ENCODE peak calls at places on chromosomes 3 and 15, in four cellular contexts. Q is WTC11, S is natural killer cell, F is HepG2. T is an unnamed sample.

GRCh38 chr3:184259878-184260570 is 1.3 kb downstream of the CAMK2N2 start:
- DNase-seq in S (peak), F (no peak), Q (peak), T (no peak)

GRCh38 chr15:88716543-88717341 is 77.9 kb downstream of the ISG20 start:
- DNase-seq in S (no peak), Q (no peak), F (peak), T (no peak)

GRCh38 chr3:177835917-177836316 is 638.6 kb upstream of the TBL1XR1 start:
- DNase-seq in F (no peak), Q (no peak), S (no peak), T (no peak)

GRCh38 chr3:124263168-124263567 is 271.2 kb upstream of the ROPN1 start:
- DNase-seq in F (no peak), Q (no peak), S (no peak), T (no peak)

GRCh38 chr15:45138814-45139765 is 9.3 kb downstream of the DUOX1 start:
- DNase-seq in Q (no peak), F (no peak), S (no peak), T (no peak)

GRCh38 chr3:51621091-51621892 is 49.8 kb upstream of the TEX264 start:
- DNase-seq in Q (no peak), S (no peak), F (peak), T (no peak)

GRCh38 chr3:73604491-73604890 is 20.2 kb downstream of the PDZRN3 start:
- DNase-seq in F (no peak), S (no peak), Q (no peak), T (no peak)

GRCh38 chr3:105594219-105594618 is 227.5 kb downstream of the ALCAM start:
- DNase-seq in S (no peak), Q (no peak), F (no peak), T (no peak)

GRCh38 chr3:46719735-46720271 is 2.1 kb upstream of the PRSS50 start:
- DNase-seq in Q (no peak), F (no peak), S (no peak), T (peak)

GRCh38 chr3:134847349-134847748 is 52.3 kb downstream of the EPHB1 start:
- DNase-seq in Q (no peak), S (no peak), F (no peak), T (no peak)

GRCh38 chr3:166283856-166284255 is 446.6 kb upstream of the BCHE start:
- DNase-seq in S (no peak), Q (no peak), F (no peak), T (no peak)

GRCh38 chr3:67526246-67526645 is 128.2 kb downstream of the SUCLG2 start:
- DNase-seq in Q (no peak), F (no peak), S (no peak), T (no peak)

GRCh38 chr3:29697989-29698388 is 417.1 kb downstream of the RBMS3 start:
- DNase-seq in Q (no peak), S (no peak), F (no peak), T (no peak)

GRCh38 chr3:72086712-72087093 is 301.8 kb upstream of the PROK2 start:
- DNase-seq in F (no peak), Q (no peak), S (no peak), T (no peak)

GRCh38 chr3:152658977-152659376 is 176.0 kb upstream of the P2RY1 start:
- DNase-seq in S (no peak), F (no peak), Q (peak), T (no peak)

GRCh38 chr15:22265056-22265945 is 185.0 kb downstream of the OR4M2 start:
- DNase-seq in Q (no peak), S (peak), F (no peak), T (peak)

GRCh38 chr3:25903371-25903770 is 113.5 kb downstream of the OXSM start:
- DNase-seq in F (no peak), Q (no peak), S (no peak), T (no peak)

GRCh38 chr3:43689766-43690399 is 855 bp upstream of the ABHD5 start:
- DNase-seq in S (no peak), Q (no peak), F (no peak), T (peak)

GRCh38 chr3:63964287-63965073 is 52.3 kb upstream of the SCAANT1 start:
- DNase-seq in Q (no peak), S (no peak), F (no peak), T (no peak)

GRCh38 chr15:25960273-25960672 is 97.1 kb upstream of the ATP10A start:
- DNase-seq in S (no peak), F (no peak), Q (no peak), T (no peak)

GRCh38 chr3:9500108-9501050 is 53.2 kb downstream of the LHFPL4 start:
- DNase-seq in Q (peak), S (peak), F (peak), T (peak)

GRCh38 chr3:44179251-44179650 is 62.4 kb upstream of the TOPAZ1 start:
- DNase-seq in S (no peak), Q (no peak), F (no peak), T (no peak)

GRCh38 chr3:36923981-36924747 is 20.7 kb downstream of the TRANK1 start:
- DNase-seq in S (no peak), Q (no peak), F (no peak), T (no peak)

DNA sequence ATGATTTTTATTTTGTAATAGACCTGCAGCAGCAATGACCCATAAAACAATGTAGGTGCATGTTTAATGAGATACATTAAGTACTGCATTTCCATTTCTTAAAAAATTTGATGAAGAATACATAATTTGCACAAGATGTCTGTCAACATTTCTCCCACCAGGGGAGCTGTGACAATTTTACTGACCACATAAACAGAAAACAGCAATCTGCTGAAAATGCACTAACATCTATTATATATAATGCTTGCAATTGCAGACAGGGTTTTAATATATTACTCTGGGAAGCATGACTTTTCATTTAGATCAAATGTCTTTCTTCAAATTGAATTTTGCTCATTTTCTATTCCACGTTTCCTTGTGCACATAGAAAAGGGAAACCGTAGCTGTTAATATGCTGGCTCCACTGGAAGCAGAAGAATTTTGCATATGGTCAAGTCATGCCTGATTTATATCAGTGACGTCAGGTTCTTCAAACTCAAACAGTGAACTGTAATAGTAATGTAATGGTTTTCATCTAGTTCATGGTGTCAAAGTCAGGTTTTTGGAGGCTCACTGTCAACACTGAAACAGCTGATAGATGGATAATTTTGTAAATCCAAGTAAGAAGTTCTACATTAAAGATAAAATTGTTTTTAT is 79.8 kb upstream of the IGF1R start:
- DNase-seq in Q (no peak), F (no peak), S (no peak), T (no peak)
- TF ChIP-seq CTCF in Q (no peak), F (no peak), S (no peak), T (peak)

DNA sequence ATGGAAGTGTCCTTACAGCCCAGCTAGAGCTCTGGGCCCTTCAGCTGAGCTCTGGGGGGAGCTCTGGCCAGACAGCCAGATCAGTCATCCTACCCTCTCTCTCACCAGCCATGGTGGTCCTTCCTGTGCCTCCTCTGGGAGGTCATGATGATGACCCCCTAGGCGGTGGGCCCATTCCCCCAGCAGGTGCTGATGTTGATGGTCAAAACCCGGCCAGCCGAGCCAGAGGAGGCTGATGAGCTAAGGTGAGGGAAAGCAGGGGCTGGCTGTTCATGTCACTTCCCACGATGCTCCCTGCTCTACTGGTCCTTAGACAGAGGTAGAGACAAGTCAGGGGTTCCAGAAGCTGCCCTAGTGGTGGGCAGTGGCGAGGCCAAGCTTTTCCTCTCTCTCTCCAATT is 35.0 kb downstream of the GRAMD2A start:
- DNase-seq in F (no peak), S (no peak), Q (no peak), T (no peak)
- TF ChIP-seq CTCF in F (no peak), S (no peak), Q (no peak), T (no peak)

GRCh38 chr15:40843885-40844542 is at the start of gene SPINT1:
- DNase-seq in F (no peak), Q (peak), S (no peak), T (no peak)

GRCh38 chr15:40845036-40845435 is 1.2 kb downstream of the SPINT1 start:
- DNase-seq in Q (no peak), S (no peak), F (no peak), T (no peak)

GRCh38 chr15:40841741-40842140 is 2.1 kb upstream of the SPINT1 start:
- DNase-seq in S (no peak), Q (no peak), F (no peak), T (no peak)

GRCh38 chr15:40844543-40844981 is 714 bp downstream of the SPINT1 start:
- DNase-seq in S (no peak), F (no peak), Q (peak), T (no peak)

GRCh38 chr15:40843183-40843884 is 514 bp upstream of the SPINT1 start:
- DNase-seq in Q (no peak), S (no peak), F (no peak), T (no peak)
- TF ChIP-seq CTCF in Q (no peak), S (no peak), F (no peak), T (no peak)

GRCh38 chr15:73945109-73945508 is 18.8 kb downstream of the LOXL1 start:
- DNase-seq in Q (no peak), F (no peak), S (no peak), T (no peak)

GRCh38 chr15:73946046-73946678 is 19.9 kb downstream of the LOXL1 start:
- DNase-seq in F (no peak), Q (no peak), S (no peak), T (no peak)

GRCh38 chr15:73941871-73942635 is 15.8 kb downstream of the LOXL1 start:
- DNase-seq in Q (no peak), S (no peak), F (no peak), T (no peak)

GRCh38 chr15:73942751-73943270 is 16.5 kb downstream of the LOXL1 start:
- DNase-seq in S (no peak), Q (no peak), F (no peak), T (no peak)

GRCh38 chr15:73944161-73945099 is 18.2 kb downstream of the LOXL1 start:
- DNase-seq in F (no peak), Q (no peak), S (no peak), T (no peak)
- TF ChIP-seq CTCF in F (no peak), Q (no peak), S (no peak), T (no peak)

GRCh38 chr15:78506971-78507830 is at the start of gene HYKK:
- DNase-seq in S (peak), Q (peak), F (peak), T (peak)
- TF ChIP-seq CTCF in S (no peak), Q (no peak), F (peak), T (peak)

GRCh38 chr3:50529996-50530706 is 26.7 kb upstream of the CACNA2D2 start:
- DNase-seq in F (no peak), S (no peak), Q (no peak), T (no peak)

GRCh38 chr3:50531201-50531600 is 27.8 kb upstream of the CACNA2D2 start:
- DNase-seq in F (no peak), S (no peak), Q (no peak), T (no peak)

GRCh38 chr3:50534721-50535330 is 31.4 kb upstream of the CACNA2D2 start:
- DNase-seq in S (no peak), F (no peak), Q (no peak), T (no peak)

GRCh38 chr3:50533346-50533745 is 29.9 kb upstream of the CACNA2D2 start:
- DNase-seq in S (no peak), Q (no peak), F (no peak), T (no peak)

GRCh38 chr3:50532062-50532705 is 28.8 kb upstream of the CACNA2D2 start:
- DNase-seq in F (no peak), Q (no peak), S (no peak), T (no peak)
- TF ChIP-seq CTCF in F (no peak), Q (no peak), S (no peak), T (peak)

GRCh38 chr15:24627443-24627842 is 48.1 kb upstream of the NPAP1 start:
- DNase-seq in S (no peak), Q (no peak), F (no peak), T (no peak)
- TF ChIP-seq CTCF in S (no peak), Q (no peak), F (no peak), T (no peak)

GRCh38 chr15:51982770-51983103 is 11.2 kb upstream of the LEO1 start:
- DNase-seq in Q (no peak), F (no peak), S (no peak), T (no peak)

DNA sequence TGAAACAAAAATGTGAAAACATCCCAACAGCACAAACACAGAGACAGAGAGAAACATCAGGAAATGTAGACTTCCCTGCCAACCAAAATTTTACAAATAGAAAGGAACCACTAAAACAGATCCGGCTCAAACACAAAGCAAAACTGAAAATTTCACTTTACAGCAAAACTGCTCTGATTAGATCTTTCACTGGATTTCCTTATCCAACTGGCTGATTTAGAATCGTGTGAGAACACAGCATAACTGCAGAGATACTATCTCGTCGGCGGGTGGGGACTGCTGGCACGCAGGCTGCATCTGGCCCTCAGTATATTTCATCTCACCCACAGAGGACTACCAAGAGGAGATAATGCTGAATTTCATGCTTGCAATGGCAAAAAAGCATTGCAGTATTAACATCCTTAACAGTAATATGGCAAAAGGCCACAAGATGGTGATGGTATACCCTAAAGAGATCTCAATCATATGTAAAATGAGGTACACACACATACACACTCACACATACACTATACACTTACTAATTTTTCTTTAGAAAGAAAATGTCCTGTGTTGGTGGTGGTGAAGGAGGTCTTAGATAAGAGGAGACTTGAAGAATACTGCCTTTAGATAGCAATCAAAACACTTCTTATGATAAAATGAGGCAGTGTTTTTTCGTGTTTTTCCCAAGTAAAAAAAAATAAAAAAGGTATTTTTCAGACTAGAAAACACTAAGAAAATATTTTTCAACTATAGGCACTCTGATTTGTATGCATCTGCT is 10.6 kb upstream of the LEO1 start:
- DNase-seq in Q (no peak), F (peak), S (no peak), T (no peak)
- TF ChIP-seq CTCF in Q (no peak), F (peak), S (peak), T (peak)

T was measured in type B pancreatic cell.